ENCODE peak calls at places on chromosome 1, in six cellular contexts. E, R, F, J, Y and V are unnamed samples.

GRCh38 chr1:41414716-41415306 is 53.6 kb downstream of the FOXO6 start:
- DNase-seq in R (no peak), F (no peak), J (no peak), E (no peak), Y (no peak), V (no peak)

GRCh38 chr1:71054791-71055190 is 7.2 kb upstream of the PTGER3 start:
- DNase-seq in R (no peak), Y (no peak), J (peak; percentile 7), E (no peak), F (no peak), V (no peak)

GRCh38 chr1:33349081-33349759 is 28.3 kb upstream of the A3GALT2 start:
- DNase-seq in J (peak; percentile 73), Y (no peak), F (no peak), E (peak; percentile 71), R (peak; percentile 75), V (peak; percentile 67)

GRCh38 chr1:6141601-6142000 is 38.5 kb downstream of the CHD5 start:
- DNase-seq in Y (no peak), R (no peak), J (no peak), E (no peak), F (no peak), V (no peak)

GRCh38 chr1:18285533-18285924 is 177.9 kb downstream of the IGSF21 start:
- DNase-seq in J (no peak), F (no peak), Y (no peak), E (no peak), R (no peak), V (no peak)

GRCh38 chr1:237042892-237043576 is 1.1 kb downstream of the RYR2 start:
- DNase-seq in J (peak; percentile 72), Y (no peak), E (peak; percentile 75), R (no peak), F (no peak), V (no peak)

GRCh38 chr1:203512830-203513578 is 19.1 kb downstream of the OPTC start:
- DNase-seq in F (peak; percentile 97), J (no peak), Y (no peak), E (no peak), R (peak; percentile 91), V (no peak)

GRCh38 chr1:10196991-10197390 is 13.4 kb upstream of the KIF1B start:
- DNase-seq in Y (no peak), F (peak; percentile 80), E (no peak), R (no peak), J (no peak), V (peak; percentile 77)

GRCh38 chr1:55702064-55702463 is 486.9 kb upstream of the USP24 start:
- DNase-seq in J (no peak), F (no peak), E (no peak), Y (no peak), R (no peak), V (no peak)

GRCh38 chr1:178579095-178579494 is 66.2 kb downstream of the TEX35 start:
- DNase-seq in E (no peak), R (no peak), Y (no peak), F (no peak), J (no peak), V (no peak)

GRCh38 chr1:109837852-109838570 is 72.6 kb upstream of the CSF1 start:
- DNase-seq in R (no peak), Y (no peak), J (no peak), E (no peak), F (no peak), V (no peak)

GRCh38 chr1:177490240-177490639 is 319.5 kb downstream of the BRINP2 start:
- DNase-seq in E (no peak), F (no peak), Y (no peak), R (no peak), J (no peak), V (no peak)

GRCh38 chr1:48249868-48250267 is 27.4 kb downstream of the SLC5A9 start:
- DNase-seq in R (no peak), Y (no peak), F (no peak), J (no peak), E (no peak), V (no peak)

GRCh38 chr1:235831148-235831547 is 35.6 kb downstream of the LYST start:
- DNase-seq in F (peak; percentile 84), J (peak; percentile 25), Y (no peak), E (peak; percentile 58), R (no peak), V (no peak)

GRCh38 chr1:16644179-16645043 is 22.3 kb downstream of the RNU1-3 start:
- DNase-seq in Y (peak; percentile 91), J (peak; percentile 93), E (peak; percentile 99), F (peak; percentile 92), R (peak; percentile 99), V (peak; percentile 96)
- TF ChIP-seq POLR2A in Y (no peak), J (peak; percentile 56), E (peak; percentile 84), F (peak; percentile 69), R (no peak), V (no peak)

DNA sequence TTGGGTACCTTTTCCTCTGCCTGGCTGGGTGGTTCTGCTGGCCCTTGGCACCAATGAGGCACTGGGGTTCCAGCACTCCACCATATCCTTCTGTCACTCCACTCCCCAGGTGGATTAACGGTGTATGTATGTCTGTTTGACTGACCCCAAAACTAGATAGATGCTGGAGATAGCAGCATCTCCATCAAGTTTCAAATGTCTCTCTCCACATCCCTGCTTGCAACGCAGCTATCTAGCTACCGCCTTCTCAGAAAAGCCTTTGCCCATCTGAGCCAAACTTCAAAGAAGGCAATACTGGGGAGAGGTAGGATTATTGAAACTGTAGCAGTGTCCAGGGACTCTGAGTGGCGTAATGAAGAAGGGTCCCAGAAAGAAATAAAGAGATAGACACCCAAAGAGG is 64.0 kb downstream of the RHBG start:
- DNase-seq in E (no peak), R (no peak), J (no peak), F (no peak), Y (no peak), V (no peak)
- H3K4me3 ChIP-seq in E (no peak overlapping the region), R (no peak overlapping the region), J (no peak overlapping the region), F (no peak overlapping the region), Y (no peak overlapping the region), V (no peak overlapping the region)

GRCh38 chr1:150256549-150257341 is 829 bp upstream of the CA14 start:
- DNase-seq in Y (no peak), E (no peak), F (no peak), J (no peak), R (peak; percentile 59), V (no peak)
- TF ChIP-seq POLR2A in Y (no peak), E (no peak), F (no peak), J (no peak), R (no peak), V (no peak)

GRCh38 chr1:233945979-233946378 is 41.5 kb downstream of the SLC35F3 start:
- DNase-seq in E (no peak), Y (no peak), R (no peak), F (no peak), J (peak; percentile 75), V (no peak)

GRCh38 chr1:233946724-233947123 is 42.2 kb downstream of the SLC35F3 start:
- DNase-seq in J (no peak), F (no peak), Y (no peak), E (no peak), R (no peak), V (no peak)

GRCh38 chr1:233957691-233958090 is 53.2 kb downstream of the SLC35F3 start:
- DNase-seq in F (no peak), E (no peak), R (no peak), Y (no peak), J (no peak), V (no peak)

GRCh38 chr1:233951804-233952203 is 47.3 kb downstream of the SLC35F3 start:
- DNase-seq in R (no peak), F (no peak), E (no peak), J (no peak), Y (no peak), V (no peak)
- H3K4me3 ChIP-seq in R (no peak overlapping the region), F (no peak overlapping the region), E (no peak overlapping the region), J (no peak overlapping the region), Y (no peak overlapping the region), V (no peak overlapping the region)

GRCh38 chr1:224542783-224543440 is 73.2 kb upstream of the CNIH3 start:
- DNase-seq in J (no peak), Y (no peak), E (no peak), F (peak; percentile 99), R (no peak), V (no peak)
- TF ChIP-seq POLR2A in J (no peak), Y (no peak), E (no peak), F (no peak), R (no peak), V (no peak)

DNA sequence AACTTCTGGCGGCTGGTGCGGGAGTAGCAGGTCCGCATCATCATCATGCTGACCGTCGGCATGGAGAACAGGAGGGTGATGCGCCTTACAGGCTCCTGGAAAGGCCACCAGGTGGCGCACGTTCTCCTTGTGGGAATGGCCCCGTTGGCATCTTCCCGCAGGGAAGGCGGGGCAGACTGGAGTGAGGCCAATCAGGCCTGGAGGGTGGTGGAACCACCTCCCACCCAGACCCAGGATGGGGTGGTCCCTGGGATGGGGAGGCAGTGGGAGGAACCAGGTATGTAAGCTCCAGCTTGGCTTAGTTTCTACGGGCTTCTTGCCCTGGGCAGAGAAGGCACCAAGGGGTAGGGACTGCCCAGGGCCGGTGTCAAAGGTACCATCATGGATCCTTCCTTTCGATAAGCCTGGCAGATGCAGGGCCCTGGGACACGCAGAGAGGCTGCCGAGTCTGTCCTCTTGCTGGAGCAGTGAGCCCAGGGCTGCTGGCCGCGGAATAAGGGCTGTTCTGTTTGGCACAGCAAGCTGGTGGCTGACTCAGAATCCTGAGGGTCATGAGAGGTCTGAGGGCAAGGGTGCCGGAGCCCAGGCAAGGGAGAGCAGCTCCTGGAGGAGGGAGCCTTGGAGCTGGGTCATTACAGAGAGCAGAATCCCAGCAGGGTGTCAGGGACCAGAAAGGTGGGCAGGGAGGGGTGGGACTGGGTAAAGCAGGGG is 8.7 kb upstream of the LGR6 start:
- DNase-seq in Y (peak; percentile 52), R (peak; percentile 83), J (peak; percentile 84), F (peak; percentile 83), E (peak; percentile 81), V (peak; percentile 90)
- H3K4me3 ChIP-seq in Y (no peak overlapping the region), R (no peak overlapping the region), J (no peak overlapping the region), F (no peak overlapping the region), E (no peak overlapping the region), V (no peak overlapping the region)

DNA sequence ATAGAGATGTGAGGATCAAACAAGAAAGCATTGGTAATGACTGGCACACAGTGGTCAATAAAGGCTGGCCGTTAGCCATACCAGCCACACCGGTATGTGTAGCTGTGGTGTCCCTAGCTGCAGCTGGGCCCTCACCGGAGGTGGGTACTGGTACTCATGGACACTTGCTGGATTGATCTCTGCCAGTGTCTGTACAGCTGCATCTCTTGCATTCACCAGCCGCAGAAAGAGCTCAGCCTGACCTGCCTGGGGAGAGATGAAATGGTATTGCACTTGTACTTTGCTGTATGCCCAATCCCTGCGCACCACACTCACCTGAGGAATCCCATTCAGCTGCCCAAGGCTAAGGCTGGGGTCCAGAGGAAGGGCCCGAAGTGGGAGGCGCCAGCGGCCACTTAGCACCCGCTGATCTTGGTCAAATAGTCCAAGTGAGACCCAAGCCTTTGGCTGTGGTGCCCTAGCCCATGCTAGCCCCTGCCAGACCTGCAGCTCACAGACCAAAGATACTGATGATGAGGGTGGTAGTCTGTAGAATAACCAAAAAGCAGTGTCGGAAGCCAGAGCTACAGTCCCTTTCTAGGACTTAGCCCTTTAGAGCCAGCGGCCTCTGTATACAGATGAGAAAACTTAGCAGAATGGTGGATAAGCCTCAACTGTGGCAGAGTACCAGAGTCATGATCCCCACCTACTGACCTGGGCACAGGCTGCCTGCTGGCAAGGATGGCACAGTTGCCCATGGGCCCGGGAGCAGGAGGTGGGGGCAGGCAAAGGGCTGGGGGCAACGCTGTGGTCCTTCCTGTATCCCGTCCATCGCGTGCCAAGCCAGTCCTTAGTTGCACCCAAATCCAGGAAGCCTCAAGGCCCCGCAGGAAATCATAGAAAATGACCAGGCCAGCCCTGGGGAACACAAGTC is 3.0 kb downstream of the CCDC17 start:
- DNase-seq in J (no peak), R (no peak), Y (no peak), F (no peak), E (no peak), V (no peak)
- TF ChIP-seq POLR2A in J (no peak), R (no peak), Y (no peak), F (no peak), E (no peak), V (no peak)